ENCODE peak calls at places on chromosomes 6 and 20, in nine cellular contexts. U, E, Z, F, P, M, R, K and Q are unnamed samples.

GRCh38 chr6:85458782-85459181 is 8.9 kb downstream of the NT5E start:
- DNase-seq in U (no peak), E (no peak), Z (no peak), F (peak; percentile 91), P (no peak), M (no peak), R (no peak), K (no peak), Q (no peak)

GRCh38 chr6:24536466-24536865 is 41.7 kb downstream of the ALDH5A1 start:
- DNase-seq in U (no peak), E (no peak), Z (no peak), F (peak; percentile 93), P (no peak), M (no peak), R (no peak), K (no peak), Q (no peak)

GRCh38 chr6:119594907-119595306 is 245.3 kb upstream of the MAN1A1 start:
- DNase-seq in U (no peak), E (no peak), Z (no peak), F (no peak), P (no peak), M (no peak), R (no peak), K (no peak), Q (no peak)

GRCh38 chr6:1416820-1417219 is 27.4 kb downstream of the FOXF2 start:
- DNase-seq in U (no peak), E (no peak), Z (no peak), F (no peak), P (no peak), M (no peak), R (no peak), K (no peak), Q (no peak)

GRCh38 chr20:59159822-59160740 is 3.5 kb upstream of the ZNF831 start:
- DNase-seq in U (no peak), E (no peak), Z (no peak), F (no peak), P (no peak), M (no peak), R (no peak), K (no peak), Q (no peak)

GRCh38 chr6:127547215-127547614 is 28.1 kb upstream of the MTCL3 start:
- DNase-seq in U (no peak), E (no peak), Z (no peak), F (peak; percentile 35), P (no peak), M (no peak), R (no peak), K (no peak), Q (no peak)

GRCh38 chr20:56542489-56543020 is 9.5 kb downstream of the FAM209B start:
- DNase-seq in U (no peak), E (no peak), Z (no peak), F (no peak), P (no peak), M (no peak), R (no peak), K (no peak), Q (no peak)

GRCh38 chr6:16337280-16337975 is 99.0 kb downstream of the GMPR start:
- DNase-seq in U (peak; percentile 78), E (peak; percentile 98), Z (no peak), F (no peak), P (no peak), M (peak; percentile 79), R (peak; percentile 95), K (no peak), Q (no peak)

GRCh38 chr6:89462503-89462902 is 29.6 kb downstream of the ANKRD6 start:
- DNase-seq in U (no peak), E (no peak), Z (no peak), F (no peak), P (no peak), M (no peak), R (no peak), K (no peak), Q (no peak)

GRCh38 chr6:168695701-168696100 is 254.7 kb downstream of the SMOC2 start:
- DNase-seq in U (no peak), E (no peak), Z (no peak), F (no peak), P (no peak), M (no peak), R (no peak), K (no peak), Q (no peak)

GRCh38 chr6:143581835-143582480 is 70.4 kb upstream of the FUCA2 start:
- DNase-seq in U (no peak), E (no peak), Z (no peak), F (no peak), P (no peak), M (no peak), R (no peak), K (no peak), Q (no peak)

GRCh38 chr6:77456531-77457248 is 6.6 kb downstream of the HTR1B start:
- DNase-seq in U (no peak), E (no peak), Z (no peak), F (peak; percentile 69), P (peak; percentile 22), M (no peak), R (peak; percentile 71), K (no peak), Q (peak; percentile 64)

GRCh38 chr6:152943260-152943897 is 39.5 kb downstream of the FBXO5 start:
- DNase-seq in U (no peak), E (no peak), Z (no peak), F (no peak), P (peak; percentile 8), M (no peak), R (no peak), K (no peak), Q (peak; percentile 58)

GRCh38 chr20:24969203-24970029 is 20.3 kb downstream of the CST7 start:
- DNase-seq in U (no peak), E (no peak), Z (no peak), F (no peak), P (no peak), M (no peak), R (no peak), K (no peak), Q (no peak)

GRCh38 chr6:125271486-125272159 is 30.1 kb downstream of the HDDC2 start:
- DNase-seq in U (no peak), E (no peak), Z (no peak), F (no peak), P (no peak), M (no peak), R (no peak), K (no peak), Q (no peak)

GRCh38 chr6:28353981-28354676 is 4.4 kb downstream of the ZKSCAN3 start:
- DNase-seq in U (no peak), E (peak; percentile 77), Z (no peak), F (no peak), P (peak; percentile 65), M (peak; percentile 34), R (peak; percentile 58), K (no peak), Q (peak; percentile 69)

GRCh38 chr6:29294499-29294914 is 7.0 kb upstream of the OR14J1 start:
- DNase-seq in U (no peak), E (no peak), Z (no peak), F (no peak), P (no peak), M (no peak), R (no peak), K (no peak), Q (peak; percentile 26)

GRCh38 chr6:47111685-47112084 is 69.6 kb upstream of the ADGRF1 start:
- DNase-seq in U (no peak), E (no peak), Z (no peak), F (no peak), P (peak; percentile 71), M (no peak), R (no peak), K (no peak), Q (no peak)

DNA sequence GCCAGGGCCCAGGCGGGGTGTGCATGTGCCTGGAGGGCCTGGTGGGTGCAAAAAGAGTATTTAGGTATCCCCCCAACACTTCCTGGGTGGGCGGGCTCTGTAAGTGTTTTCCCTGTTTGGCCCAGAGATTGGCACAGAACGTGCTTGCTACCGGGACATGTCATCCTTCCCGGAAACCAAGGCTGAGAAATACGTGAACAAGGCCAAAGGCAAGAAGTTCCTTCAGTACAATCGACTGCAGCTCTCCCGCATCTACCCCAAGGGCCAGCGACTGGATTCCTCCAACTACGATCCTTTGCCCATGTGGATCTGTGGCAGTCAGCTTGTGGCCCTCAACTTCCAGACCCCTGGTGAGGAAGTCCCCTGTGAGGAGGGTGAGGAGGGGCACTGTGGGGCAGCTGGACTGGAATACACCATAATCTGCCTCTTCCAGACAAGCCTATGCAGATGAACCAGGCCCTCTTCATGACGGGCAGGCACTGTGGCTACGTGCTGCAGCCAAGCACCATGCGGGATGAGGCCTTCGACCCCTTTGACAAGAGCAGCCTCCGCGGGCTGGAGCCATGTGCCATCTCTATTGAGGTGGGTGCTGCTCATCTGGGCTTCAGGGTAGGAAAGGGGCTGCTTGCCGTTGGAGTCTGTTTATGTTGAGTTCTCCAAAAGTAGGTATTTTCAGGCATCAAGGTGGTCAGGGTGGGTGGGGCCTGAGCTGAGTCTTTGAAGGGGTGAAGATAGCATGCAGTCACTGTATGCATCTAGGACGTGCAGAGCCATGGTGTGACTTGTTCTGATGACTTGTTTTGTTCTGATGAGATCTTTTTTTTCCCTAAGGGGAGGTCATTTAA is 35.2 kb downstream of the PLCG1 start:
- DNase-seq in U (no peak), E (peak; percentile 48), Z (no peak), F (no peak), P (no peak), M (peak; percentile 18), R (no peak), K (no peak), Q (no peak)
- H3K27ac ChIP-seq in U (peak overlapping the region; percentile 70), E (peak overlapping the region; percentile 43), Z (no peak overlapping the region), F (no peak overlapping the region), P (no peak overlapping the region), M (peak overlapping the region; percentile 24), R (no peak overlapping the region), K (no peak overlapping the region), Q (peak overlapping the region; percentile 16)

GRCh38 chr6:34045698-34046097 is 100.2 kb downstream of the GRM4 start:
- DNase-seq in U (no peak), E (no peak), Z (no peak), F (no peak), P (no peak), M (no peak), R (no peak), K (no peak), Q (no peak)
- H3K27ac ChIP-seq in U (no peak overlapping the region), E (no peak overlapping the region), Z (no peak overlapping the region), F (no peak overlapping the region), P (no peak overlapping the region), M (no peak overlapping the region), R (no peak overlapping the region), K (no peak overlapping the region), Q (no peak overlapping the region)

GRCh38 chr6:134047124-134047523 is 5.3 kb downstream of the SLC2A12 start:
- DNase-seq in U (no peak), E (no peak), Z (no peak), F (no peak), P (no peak), M (no peak), R (no peak), K (no peak), Q (no peak)
- H3K27ac ChIP-seq in U (peak overlapping the region; percentile 47), E (no peak overlapping the region), Z (no peak overlapping the region), F (no peak overlapping the region), P (no peak overlapping the region), M (no peak overlapping the region), R (no peak overlapping the region), K (no peak overlapping the region), Q (no peak overlapping the region)

GRCh38 chr20:35888659-35889058 is 65.6 kb downstream of the SCAND1 start:
- DNase-seq in U (no peak), E (no peak), Z (no peak), F (no peak), P (no peak), M (no peak), R (no peak), K (no peak), Q (no peak)
- H3K27ac ChIP-seq in U (no peak overlapping the region), E (no peak overlapping the region), Z (no peak overlapping the region), F (no peak overlapping the region), P (no peak overlapping the region), M (no peak overlapping the region), R (no peak overlapping the region), K (no peak overlapping the region), Q (no peak overlapping the region)

GRCh38 chr20:62900052-62900691 is 26.1 kb downstream of the DIDO1 start:
- DNase-seq in U (no peak), E (peak; percentile 85), Z (peak; percentile 71), F (peak; percentile 81), P (peak; percentile 65), M (peak; percentile 73), R (peak; percentile 80), K (peak; percentile 78), Q (no peak)
- H3K27ac ChIP-seq in U (no peak overlapping the region), E (no peak overlapping the region), Z (peak overlapping the region; percentile 58), F (peak overlapping the region; percentile 19), P (peak overlapping the region; percentile 45), M (no peak overlapping the region), R (no peak overlapping the region), K (no peak overlapping the region), Q (peak overlapping the region; percentile 67)